ENCODE peak calls at places on chromosomes 3 and 15, in six cellular contexts. K, G, X, S, D and L are unnamed samples.
A peak's percentile ranks its signal among the peaks of the same experiment; 100 is the strongest.

GRCh38 chr3:79885407-79885806 is 117.6 kb upstream of the ROBO1 start:
- DNase-seq in K (no peak), G (no peak), X (no peak), S (no peak), D (no peak), L (no peak)

GRCh38 chr3:68479779-68480178 is 452.6 kb downstream of the TAFA4 start:
- DNase-seq in K (no peak), G (no peak), X (no peak), S (no peak), D (no peak), L (no peak)

GRCh38 chr3:10982782-10983181 is 9.8 kb upstream of the SLC6A1 start:
- DNase-seq in K (no peak), G (no peak), X (no peak), S (no peak), D (no peak), L (no peak)

GRCh38 chr3:171508206-171508605 is 48.0 kb upstream of the TNIK start:
- DNase-seq in K (no peak), G (no peak), X (no peak), S (no peak), D (no peak), L (no peak)

GRCh38 chr15:94263341-94264273 is 32.2 kb downstream of the MCTP2 start:
- DNase-seq in K (no peak), G (no peak), X (no peak), S (no peak), D (peak; percentile 73), L (no peak)

GRCh38 chr15:51030649-51031316 is 63.9 kb downstream of the TNFAIP8L3 start:
- DNase-seq in K (no peak), G (no peak), X (peak; percentile 13), S (no peak), D (no peak), L (no peak)

GRCh38 chr3:151816091-151816604 is 2.2 kb downstream of the AADAC start:
- DNase-seq in K (peak; percentile 7), G (no peak), X (peak; percentile 79), S (peak; percentile 11), D (no peak), L (no peak)

GRCh38 chr3:129563850-129564535 is 21.0 kb downstream of the H1-8 start:
- DNase-seq in K (no peak), G (no peak), X (no peak), S (no peak), D (no peak), L (no peak)

GRCh38 chr15:93246266-93247242 is 157.5 kb upstream of the RGMA start:
- DNase-seq in K (no peak), G (no peak), X (no peak), S (no peak), D (no peak), L (no peak)

GRCh38 chr15:81008312-81008711 is 7.6 kb downstream of the TLNRD1 start:
- DNase-seq in K (no peak), G (no peak), X (no peak), S (no peak), D (no peak), L (no peak)

GRCh38 chr3:83195243-83195642 is 1433.8 kb upstream of the GBE1 start:
- DNase-seq in K (no peak), G (no peak), X (no peak), S (no peak), D (no peak), L (no peak)

GRCh38 chr15:68620721-68621528 is 42.1 kb downstream of the CORO2B start:
- DNase-seq in K (peak; percentile 46), G (no peak), X (no peak), S (no peak), D (no peak), L (no peak)

GRCh38 chr15:39969871-39970270 is 36.0 kb downstream of the EIF2AK4 start:
- DNase-seq in K (no peak), G (no peak), X (no peak), S (no peak), D (no peak), L (no peak)

GRCh38 chr15:58201536-58201935 is 63.4 kb downstream of the AQP9 start:
- DNase-seq in K (no peak), G (no peak), X (no peak), S (no peak), D (no peak), L (no peak)

GRCh38 chr3:157533298-157533870 is 30.2 kb upstream of the VEPH1 start:
- DNase-seq in K (no peak), G (no peak), X (no peak), S (peak; percentile 54), D (no peak), L (no peak)

GRCh38 chr3:129030611-129031010 is 29.5 kb downstream of the EFCC1 start:
- DNase-seq in K (no peak), G (no peak), X (no peak), S (no peak), D (no peak), L (no peak)

DNA sequence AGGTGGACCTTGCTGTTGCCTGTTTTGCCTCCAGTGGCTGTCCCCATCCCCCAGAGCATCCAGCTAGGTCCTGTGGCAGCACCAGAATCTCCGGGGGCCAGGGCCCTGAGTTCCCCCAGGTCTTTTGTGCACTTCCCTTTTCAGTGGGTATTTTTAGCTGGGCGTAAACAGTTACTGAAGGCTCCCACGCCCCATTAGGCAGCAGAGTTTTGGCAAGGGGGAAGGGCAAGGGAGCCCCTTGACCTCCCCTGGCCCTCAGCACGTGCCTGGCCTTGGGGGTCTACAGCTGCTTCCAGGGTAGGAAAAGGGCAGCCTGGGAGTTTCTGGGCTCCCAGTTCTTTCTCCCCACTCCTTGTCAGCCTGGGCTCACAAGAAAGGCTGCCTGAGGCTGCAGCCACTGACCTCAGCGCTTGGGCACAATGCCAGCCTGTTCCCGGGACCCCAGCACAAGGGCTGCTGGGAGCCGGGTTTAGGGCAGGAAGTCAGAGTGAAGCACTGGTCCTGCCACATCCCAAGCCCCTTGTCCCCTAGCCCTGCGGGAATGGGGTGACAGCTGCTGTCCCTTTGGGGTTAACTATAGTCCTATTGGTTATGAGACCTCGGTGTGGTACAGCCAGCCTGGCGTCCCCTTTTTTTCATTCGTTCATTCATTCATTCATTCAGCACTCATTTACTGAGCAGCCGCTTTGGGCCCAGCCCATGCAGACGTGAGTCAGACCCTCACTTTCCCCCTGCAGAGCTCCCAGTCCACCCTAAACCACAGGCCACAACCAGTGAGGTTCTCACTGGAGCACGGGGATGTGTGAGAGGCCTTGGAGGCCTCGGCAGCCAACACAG is 8.4 kb downstream of the CSK start:
- DNase-seq in K (no peak), G (no peak), X (no peak), S (no peak), D (no peak), L (no peak)
- TF ChIP-seq CREB1 in K (no peak), G (no peak), X (no peak), S (no peak), D (no peak), L (no peak)

GRCh38 chr15:55005679-55006078 is 191.1 kb downstream of the RSL24D1 start:
- DNase-seq in K (no peak), G (no peak), X (no peak), S (no peak), D (no peak), L (no peak)

GRCh38 chr15:55008397-55008796 is 188.3 kb downstream of the RSL24D1 start:
- DNase-seq in K (no peak), G (no peak), X (no peak), S (no peak), D (no peak), L (no peak)

GRCh38 chr15:55003900-55004879 is 192.6 kb downstream of the RSL24D1 start:
- DNase-seq in K (no peak), G (no peak), X (no peak), S (peak; percentile 3), D (no peak), L (no peak)

DNA sequence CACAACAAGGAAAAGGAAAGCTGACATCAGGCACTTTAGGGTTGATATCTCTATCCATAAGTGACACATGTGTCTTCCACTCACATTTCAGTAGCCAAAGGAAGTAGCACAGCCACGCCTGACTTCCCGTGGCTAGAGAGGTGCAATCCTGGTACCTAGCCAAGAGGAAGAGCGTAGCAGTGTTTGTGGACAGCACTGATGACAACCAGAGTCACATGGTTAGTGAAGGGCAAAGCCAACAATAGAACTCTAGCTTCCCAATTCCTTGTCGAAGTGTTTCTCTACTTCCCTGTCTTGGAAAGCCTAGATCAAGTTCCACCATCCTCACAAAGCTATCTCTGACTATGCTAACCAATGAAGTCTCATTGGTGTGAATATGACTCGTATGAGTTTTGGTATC is 189.2 kb downstream of the RSL24D1 start:
- DNase-seq in K (no peak), G (no peak), X (no peak), S (no peak), D (no peak), L (no peak)
- TF ChIP-seq CREB1 in K (no peak), G (no peak), X (no peak), S (no peak), D (no peak), L (no peak)

GRCh38 chr15:48781481-48782081 is 29.3 kb downstream of the CEP152 start:
- DNase-seq in K (no peak), G (no peak), X (no peak), S (no peak), D (no peak), L (no peak)

GRCh38 chr15:48784756-48785155 is 26.1 kb downstream of the CEP152 start:
- DNase-seq in K (no peak), G (no peak), X (no peak), S (no peak), D (no peak), L (no peak)

GRCh38 chr15:48785195-48785594 is 25.7 kb downstream of the CEP152 start:
- DNase-seq in K (no peak), G (no peak), X (no peak), S (no peak), D (no peak), L (no peak)

GRCh38 chr15:48782911-48783310 is 28.0 kb downstream of the CEP152 start:
- DNase-seq in K (no peak), G (no peak), X (no peak), S (no peak), D (no peak), L (no peak)

DNA sequence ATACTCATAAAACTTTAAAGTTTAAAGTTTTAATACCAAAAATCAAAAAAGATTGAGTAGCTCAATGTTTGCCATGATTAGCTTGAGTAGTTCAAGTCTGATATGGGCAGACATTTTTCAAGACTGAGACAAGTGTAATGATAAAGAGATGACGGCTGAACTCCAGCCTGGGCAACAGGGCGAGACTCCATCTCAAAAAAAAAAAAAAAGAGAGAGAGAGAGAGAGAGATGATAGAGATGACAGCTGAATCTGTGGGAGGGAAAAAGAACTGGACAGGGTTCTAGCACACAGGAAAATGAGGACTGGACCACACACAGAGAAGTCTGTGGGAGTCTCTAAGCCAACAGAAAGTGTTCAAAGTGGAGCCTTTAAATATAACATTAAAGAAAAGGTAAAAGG is 25.2 kb downstream of the CEP152 start:
- DNase-seq in K (no peak), G (no peak), X (no peak), S (no peak), D (no peak), L (no peak)
- TF ChIP-seq CREB1 in K (no peak), G (no peak), X (no peak), S (no peak), D (no peak), L (no peak)

GRCh38 chr3:8868996-8869395 is 94.3 kb downstream of the RAD18 start:
- DNase-seq in K (no peak), G (no peak), X (no peak), S (no peak), D (no peak), L (no peak)

GRCh38 chr3:8867646-8868045 is 95.6 kb downstream of the RAD18 start:
- DNase-seq in K (no peak), G (no peak), X (no peak), S (no peak), D (no peak), L (no peak)

GRCh38 chr3:8870134-8870533 is 93.1 kb downstream of the RAD18 start:
- DNase-seq in K (no peak), G (no peak), X (no peak), S (no peak), D (no peak), L (no peak)

GRCh38 chr3:8871306-8871705 is 92.0 kb downstream of the RAD18 start:
- DNase-seq in K (no peak), G (no peak), X (no peak), S (no peak), D (no peak), L (no peak)

GRCh38 chr3:8869613-8870012 is 93.7 kb downstream of the RAD18 start:
- DNase-seq in K (no peak), G (no peak), X (peak; percentile 77), S (no peak), D (no peak), L (no peak)
- TF ChIP-seq CREB1 in K (no peak), G (no peak), X (no peak), S (no peak), D (no peak), L (no peak)